ENCODE peak calls at places on chromosome 20, in seven cellular contexts. G, M, J, O, U, W and H are unnamed samples.

GRCh38 chr20:45934046-45934586 is 367 bp upstream of the PCIF1 start:
- DNase-seq in O (peak), J (peak), U (no peak), W (peak), M (no peak), G (peak), H (no peak)

GRCh38 chr20:48772183-48772976 is 55.4 kb downstream of the PREX1 start:
- DNase-seq in G (peak), J (no peak), W (peak), O (no peak), M (no peak), U (no peak), H (no peak)

GRCh38 chr20:52054123-52054522 is 137.5 kb downstream of the ZFP64 start:
- DNase-seq in J (no peak), O (no peak), M (no peak), W (no peak), G (no peak), U (no peak), H (peak)

GRCh38 chr20:40868568-40869223 is 159.9 kb upstream of the TOP1 start:
- DNase-seq in G (no peak), W (no peak), O (peak), J (no peak), M (no peak), U (no peak), H (no peak)

GRCh38 chr20:31837896-31838397 is 7.5 kb downstream of the FOXS1 start:
- DNase-seq in J (no peak), G (no peak), O (peak), M (no peak), W (no peak), U (no peak), H (no peak)

GRCh38 chr20:44832724-44833123 is 22.4 kb upstream of the RIMS4 start:
- DNase-seq in U (no peak), W (no peak), O (peak), M (no peak), J (no peak), G (peak), H (no peak)

GRCh38 chr20:1879934-1880333 is 15.3 kb upstream of the SIRPA start:
- DNase-seq in J (no peak), W (no peak), U (no peak), O (no peak), M (no peak), G (no peak), H (no peak)

GRCh38 chr20:50360921-50361320 is 149.3 kb upstream of the PTPN1 start:
- DNase-seq in M (no peak), J (no peak), G (no peak), W (no peak), U (no peak), O (no peak), H (no peak)

GRCh38 chr20:58389324-58389967 is 417 bp downstream of the VAPB start:
- DNase-seq in W (peak), U (no peak), J (peak), G (peak), M (no peak), O (peak), H (peak)

GRCh38 chr20:33667245-33668086 is 723 bp downstream of the ACTL10 start:
- DNase-seq in G (peak), J (peak), W (peak), M (peak), U (peak), O (peak), H (peak)

GRCh38 chr20:36506253-36506652 is 35.1 kb upstream of the MYL9 start:
- DNase-seq in G (peak), J (no peak), U (no peak), O (no peak), W (no peak), M (no peak), H (no peak)
- TF ChIP-seq CTCF in G (peak), J (peak), U (no peak), O (peak), W (peak), M (no peak), H (no peak)

GRCh38 chr20:574297-574942 is 30.8 kb upstream of the CSNK2A1 start:
- DNase-seq in O (no peak), U (no peak), J (no peak), M (no peak), W (peak), G (no peak), H (no peak)

GRCh38 chr20:576156-576555 is 32.6 kb upstream of the CSNK2A1 start:
- DNase-seq in U (no peak), J (no peak), G (no peak), W (no peak), O (no peak), M (no peak), H (no peak)

GRCh38 chr20:573414-574296 is 30.1 kb upstream of the CSNK2A1 start:
- DNase-seq in M (no peak), U (no peak), G (no peak), W (no peak), O (no peak), J (no peak), H (no peak)

GRCh38 chr20:575230-575629 is 31.6 kb upstream of the CSNK2A1 start:
- DNase-seq in M (no peak), O (no peak), G (no peak), U (no peak), W (no peak), J (no peak), H (no peak)

GRCh38 chr20:577167-577791 is 32.8 kb downstream of the TCF15 start:
- DNase-seq in O (peak), W (no peak), M (no peak), U (no peak), G (peak), J (no peak), H (no peak)
- TF ChIP-seq CTCF in O (peak), W (peak), M (no peak), U (no peak), G (peak), J (peak), H (no peak)

GRCh38 chr20:38187512-38187911 is 22.4 kb upstream of the TGM2 start:
- DNase-seq in G (no peak), O (peak), U (no peak), J (no peak), M (no peak), W (no peak), H (no peak)
- TF ChIP-seq CTCF in G (no peak), O (peak), U (no peak), J (no peak), M (no peak), W (no peak), H (no peak)

DNA sequence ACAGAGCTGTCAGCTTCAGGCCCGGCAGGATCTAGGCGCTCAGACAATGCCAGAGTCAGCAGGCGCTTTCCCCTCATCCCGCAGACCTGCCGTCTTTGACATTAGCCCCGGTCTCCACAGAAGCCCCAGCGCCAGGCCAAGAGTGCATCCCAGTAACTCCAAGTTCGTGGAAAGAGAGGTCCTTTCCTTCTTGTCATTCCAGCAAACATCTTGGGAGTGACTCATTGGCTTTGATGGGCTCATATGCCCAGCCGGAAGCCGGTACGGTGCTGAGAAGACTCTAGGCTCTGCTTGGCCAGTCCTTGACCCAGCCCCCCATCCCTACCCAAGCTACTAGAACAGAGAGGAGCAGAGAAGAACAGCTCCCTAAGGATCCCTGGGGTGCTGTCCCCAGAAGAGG is 260.8 kb downstream of the TAF4 start:
- DNase-seq in U (no peak), W (peak), J (no peak), O (peak), M (no peak), G (no peak), H (no peak)
- TF ChIP-seq CTCF in U (no peak), W (no peak), J (no peak), O (no peak), M (no peak), G (no peak), H (no peak)

GRCh38 chr20:35518975-35519374 is 10.5 kb downstream of the C20orf173 start:
- DNase-seq in M (no peak), O (no peak), J (no peak), W (no peak), G (no peak), U (no peak), H (no peak)

DNA sequence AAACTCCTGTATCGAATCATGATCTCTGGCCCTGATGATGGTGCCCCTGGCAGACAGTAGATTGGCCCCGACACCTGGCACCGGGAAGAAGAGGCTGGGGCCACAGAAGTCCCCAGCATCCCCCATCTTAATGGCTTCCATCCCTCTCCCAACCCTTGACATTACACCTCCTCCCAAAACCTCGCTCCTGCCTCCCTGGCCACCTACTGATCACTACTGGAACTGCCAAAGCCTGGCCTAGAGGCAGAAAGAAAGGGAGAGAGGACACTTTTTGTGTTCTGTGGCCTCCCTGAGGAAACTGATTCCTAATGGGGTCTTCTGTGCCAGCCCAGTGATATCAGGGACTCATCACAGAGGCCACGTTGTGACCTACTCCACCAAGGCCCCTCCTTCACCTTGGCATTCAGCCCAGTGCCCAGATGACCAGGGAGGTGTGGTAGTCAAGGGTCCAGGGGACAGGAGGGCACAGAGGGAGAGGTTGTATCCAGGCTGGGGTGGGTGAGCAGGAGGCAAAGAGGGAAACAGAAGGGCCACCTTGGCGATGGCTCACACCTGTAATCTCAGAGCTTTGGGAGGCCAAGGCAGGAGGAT is 6.1 kb downstream of the C20orf173 start:
- DNase-seq in W (no peak), G (peak), M (no peak), U (no peak), O (peak), J (peak), H (no peak)
- TF ChIP-seq CTCF in W (peak), G (peak), M (no peak), U (no peak), O (peak), J (peak), H (no peak)